ENCODE peak calls at places on chromosomes 3 and 15, in ten cellular contexts. S, H, C, R, D, Q, L, K, V and Z are unnamed samples.

GRCh38 chr15:68656438-68656739 is 77.6 kb downstream of the CORO2B start:
- DNase-seq in S (no peak), L (no peak), D (no peak), Q (peak), H (no peak), K (no peak), V (no peak), C (no peak), R (no peak), Z (no peak)

GRCh38 chr15:42364529-42364928 is 5.2 kb downstream of the CAPN3 start:
- DNase-seq in R (no peak), V (no peak), K (no peak), C (no peak), S (no peak), D (no peak), H (no peak), Q (no peak), L (peak), Z (no peak)

GRCh38 chr3:114424337-114424736 is 130.5 kb downstream of the TIGIT start:
- DNase-seq in H (no peak), V (no peak), S (no peak), R (no peak), L (no peak), K (no peak), C (no peak), D (no peak), Q (no peak), Z (no peak)

GRCh38 chr3:142987707-142988106 is 13.7 kb upstream of the U2SURP start:
- DNase-seq in D (no peak), C (no peak), H (no peak), V (no peak), R (no peak), K (no peak), S (no peak), Q (peak), L (no peak), Z (no peak)

GRCh38 chr15:26235864-26236263 is 372.7 kb upstream of the ATP10A start:
- DNase-seq in S (no peak), K (no peak), H (no peak), C (no peak), Q (peak), R (no peak), V (no peak), L (no peak), D (no peak), Z (no peak)

GRCh38 chr15:77860101-77860691 is 217.3 kb downstream of the TBC1D2B start:
- DNase-seq in Q (peak), C (no peak), D (no peak), R (no peak), V (no peak), K (no peak), H (no peak), L (no peak), S (no peak), Z (no peak)

GRCh38 chr15:75673426-75674247 is 25.9 kb downstream of the SNX33 start:
- DNase-seq in R (no peak), L (peak), Q (no peak), C (no peak), K (peak), S (no peak), V (no peak), D (no peak), H (no peak), Z (no peak)

GRCh38 chr3:31918179-31919165 is 62.6 kb downstream of the OSBPL10 start:
- DNase-seq in V (no peak), R (no peak), C (no peak), D (no peak), Q (no peak), S (no peak), K (no peak), L (no peak), H (no peak), Z (no peak)

GRCh38 chr3:39106281-39107055 is 959 bp downstream of the GORASP1 start:
- DNase-seq in S (no peak), Q (peak), D (no peak), H (no peak), K (no peak), V (no peak), C (no peak), R (no peak), L (peak), Z (peak)

GRCh38 chr15:80752204-80752603 is 27.0 kb upstream of the CEMIP start:
- DNase-seq in R (no peak), S (no peak), D (no peak), H (no peak), L (no peak), K (no peak), Q (no peak), C (no peak), V (no peak), Z (no peak)

GRCh38 chr3:166783206-166783605 is 596.9 kb downstream of the ZBBX start:
- DNase-seq in L (no peak), C (no peak), V (no peak), K (no peak), R (no peak), Q (no peak), D (no peak), S (no peak), H (no peak), Z (no peak)

GRCh38 chr3:107431048-107431297 is 53.7 kb downstream of the CCDC54 start:
- DNase-seq in L (peak), C (no peak), R (no peak), D (peak), K (no peak), S (peak), Q (no peak), V (no peak), H (no peak), Z (peak)

GRCh38 chr3:138842483-138843188 is 7.9 kb upstream of the PIK3CB start:
- DNase-seq in D (no peak), H (peak), C (no peak), L (no peak), V (no peak), S (no peak), R (no peak), Q (no peak), K (no peak), Z (peak)

GRCh38 chr15:55555089-55555488 is 33.1 kb downstream of the PYGO1 start:
- DNase-seq in H (no peak), C (no peak), S (no peak), Q (no peak), V (no peak), L (no peak), D (no peak), K (no peak), R (no peak), Z (no peak)

GRCh38 chr3:83738202-83738601 is 1220.6 kb upstream of the CADM2 start:
- DNase-seq in Q (no peak), H (peak), L (no peak), S (no peak), K (no peak), V (no peak), R (no peak), C (no peak), D (no peak), Z (no peak)

GRCh38 chr3:5186089-5186853 is 1.2 kb upstream of the EDEM1 start:
- DNase-seq in K (no peak), V (no peak), D (no peak), S (no peak), R (no peak), C (no peak), H (peak), L (no peak), Q (peak), Z (peak)

GRCh38 chr15:74815961-74816360 is 3.3 kb downstream of the LMAN1L start:
- DNase-seq in H (no peak), K (no peak), D (no peak), C (no peak), L (no peak), V (no peak), S (no peak), Q (no peak), R (no peak), Z (no peak)

GRCh38 chr3:147360936-147361670 is 45.2 kb downstream of the ZIC4 start:
- DNase-seq in R (no peak), H (no peak), K (peak), L (peak), V (no peak), D (no peak), S (peak), C (no peak), Q (peak), Z (no peak)

GRCh38 chr3:119437852-119438251 is 25.6 kb downstream of the TMEM39A start:
- DNase-seq in Q (no peak), C (no peak), V (no peak), H (no peak), S (no peak), R (no peak), K (no peak), D (no peak), L (no peak), Z (no peak)

GRCh38 chr15:26771917-26772587 is 814 bp downstream of the GABRB3 start:
- DNase-seq in S (peak), V (no peak), L (no peak), Q (peak), C (no peak), D (no peak), R (no peak), H (no peak), K (peak), Z (no peak)